ENCODE peak calls at places on chromosomes 1 and 21, in ten cellular contexts. U is heart right ventricle; J is NCI-H1436; B is pons; E is omental fat pad; K is HT-29; M is stimulated activated CD8-positive, alpha-beta memory T cell treated with anti-CD3 and anti-CD28 coated beads, Interleukin-15, amount 100 ng/mL, for 24 hours; T is KG1; F is GM20000; A is left lung. Y is an unnamed sample.

GRCh38 chr21:39381009-39381408 is 32.1 kb upstream of the HMGN1 start:
- DNase-seq in U (no peak), J (no peak), B (no peak), E (no peak), K (no peak), M (no peak), T (no peak), F (no peak), A (no peak), Y (no peak)

GRCh38 chr1:227913446-227913968 is 34.2 kb downstream of the WNT9A start:
- DNase-seq in U (no peak), J (no peak), B (peak; percentile 14), E (no peak), K (no peak), M (no peak), T (no peak), F (no peak), A (no peak), Y (no peak)

GRCh38 chr1:211609120-211610024 is 30.4 kb upstream of the SLC30A1 start:
- DNase-seq in U (no peak), J (no peak), B (no peak), E (no peak), K (no peak), M (no peak), T (no peak), F (no peak), A (no peak), Y (peak; percentile 28)

GRCh38 chr1:86335906-86336305 is 60.2 kb downstream of the ODF2L start:
- DNase-seq in U (no peak), J (no peak), B (no peak), E (no peak), K (no peak), M (no peak), T (no peak), F (no peak), A (no peak), Y (no peak)

GRCh38 chr1:39852214-39852791 is 31.0 kb downstream of the TRIT1 start:
- DNase-seq in U (no peak), J (peak; percentile 52), B (no peak), E (no peak), K (peak; percentile 46), M (no peak), T (no peak), F (no peak), A (no peak), Y (peak; percentile 18)

GRCh38 chr1:15322648-15323350 is 75.8 kb downstream of the FHAD1 start:
- DNase-seq in U (no peak), J (no peak), B (no peak), E (no peak), K (no peak), M (no peak), T (no peak), F (no peak), A (no peak), Y (no peak)

GRCh38 chr1:110106013-110106941 is 6.0 kb upstream of the UBL4B start:
- DNase-seq in U (peak; percentile 52), J (peak; percentile 63), B (peak; percentile 63), E (peak; percentile 32), K (peak; percentile 81), M (no peak), T (peak; percentile 15), F (peak; percentile 78), A (peak; percentile 61), Y (peak; percentile 75)

GRCh38 chr1:26112407-26112775 is 767 bp downstream of the PDIK1L start:
- DNase-seq in U (no peak), J (no peak), B (no peak), E (no peak), K (no peak), M (no peak), T (no peak), F (peak; percentile 41), A (no peak), Y (no peak)

GRCh38 chr1:240435996-240436566 is 175.9 kb downstream of the GREM2 start:
- DNase-seq in U (no peak), J (no peak), B (no peak), E (no peak), K (no peak), M (no peak), T (no peak), F (no peak), A (no peak), Y (no peak)

GRCh38 chr1:183562701-183563100 is 27.6 kb downstream of the NCF2 start:
- DNase-seq in U (no peak), J (no peak), B (no peak), E (no peak), K (no peak), M (no peak), T (no peak), F (no peak), A (no peak), Y (no peak)

GRCh38 chr1:100950776-100951175 is 54.9 kb downstream of the SLC30A7 start:
- DNase-seq in U (no peak), J (no peak), B (no peak), E (no peak), K (no peak), M (no peak), T (no peak), F (no peak), A (no peak), Y (peak; percentile 34)

GRCh38 chr1:220818421-220819173 is 31.9 kb downstream of the MTARC1 start:
- DNase-seq in U (no peak), J (no peak), B (no peak), E (no peak), K (peak; percentile 28), M (no peak), T (no peak), F (no peak), A (peak; percentile 40), Y (peak; percentile 72)

GRCh38 chr1:23548704-23549143 is 10.6 kb downstream of the ID3 start:
- DNase-seq in U (peak; percentile 68), J (no peak), B (no peak), E (no peak), K (no peak), M (no peak), T (no peak), F (no peak), A (no peak), Y (peak; percentile 76)

GRCh38 chr1:59833991-59834390 is 19.2 kb downstream of the HOOK1 start:
- DNase-seq in U (no peak), J (no peak), B (no peak), E (no peak), K (no peak), M (no peak), T (no peak), F (no peak), A (no peak), Y (no peak)

GRCh38 chr1:150065184-150065871 is 2.2 kb upstream of the VPS45 start:
- DNase-seq in U (no peak), J (no peak), B (no peak), E (no peak), K (no peak), M (no peak), T (no peak), F (no peak), A (no peak), Y (peak; percentile 62)

GRCh38 chr21:45513003-45513706 is 29.1 kb downstream of the SLC19A1 start:
- DNase-seq in U (peak; percentile 10), J (no peak), B (peak; percentile 31), E (no peak), K (peak; percentile 88), M (no peak), T (no peak), F (no peak), A (peak; percentile 74), Y (no peak)

GRCh38 chr1:47709302-47710074 is 271.6 kb downstream of the FOXD2 start:
- DNase-seq in U (peak; percentile 28), J (peak; percentile 83), B (no peak), E (no peak), K (peak; percentile 53), M (no peak), T (no peak), F (peak; percentile 68), A (no peak), Y (no peak)

GRCh38 chr1:224751547-224752311 is 135.6 kb downstream of the CNIH3 start:
- DNase-seq in U (no peak), J (no peak), B (no peak), E (no peak), K (no peak), M (no peak), T (no peak), F (no peak), A (no peak), Y (no peak)

GRCh38 chr1:95506736-95507404 is 272.9 kb downstream of the RWDD3 start:
- DNase-seq in U (no peak), J (no peak), B (no peak), E (no peak), K (no peak), M (no peak), T (no peak), F (no peak), A (no peak), Y (no peak)

GRCh38 chr1:22418852-22419480 is 32.7 kb upstream of the ZBTB40 start:
- DNase-seq in U (no peak), J (no peak), B (no peak), E (no peak), K (no peak), M (no peak), T (no peak), F (no peak), A (no peak), Y (peak; percentile 31)

Y was measured in fibroblast of pulmonary artery.